ENCODE peak calls at places on chromosomes 1 and 21, in four cellular contexts. Y is dorsolateral prefrontal cortex; D is uterus; Z is naive thymus-derived CD4-positive, alpha-beta T cell. K is an unnamed sample.

GRCh38 chr21:33374080-33374873 is 28.9 kb upstream of the IFNGR2 start:
- DNase-seq in D (no peak), Z (peak), Y (no peak), K (no peak)

GRCh38 chr1:244836135-244836521 is 670 bp downstream of the COX20 start:
- DNase-seq in Z (no peak), Y (no peak), D (no peak), K (peak)

GRCh38 chr1:47703981-47704596 is 266.2 kb downstream of the FOXD2 start:
- DNase-seq in Z (no peak), D (no peak), Y (no peak), K (no peak)

GRCh38 chr1:55078470-55078869 is 39.1 kb downstream of the PCSK9 start:
- DNase-seq in D (no peak), Y (no peak), Z (no peak), K (no peak)

GRCh38 chr1:223711838-223712183 is 528 bp upstream of the CAPN2 start:
- DNase-seq in D (no peak), Y (no peak), Z (no peak), K (no peak)

GRCh38 chr1:36553591-36554417 is 71.1 kb upstream of the CSF3R start:
- DNase-seq in Z (peak), D (peak), Y (peak), K (peak)

GRCh38 chr1:110267260-110267659 is 57.1 kb downstream of the KCNC4 start:
- DNase-seq in Y (no peak), Z (no peak), D (no peak), K (no peak)

GRCh38 chr21:36575306-36575705 is 95.4 kb upstream of the CLDN14 start:
- DNase-seq in Z (no peak), Y (no peak), D (no peak), K (no peak)

GRCh38 chr1:67689267-67690017 is 4.4 kb downstream of the GADD45A start:
- DNase-seq in Y (no peak), Z (no peak), D (no peak), K (no peak)

GRCh38 chr1:76587213-76587612 is 280.1 kb upstream of the ST6GALNAC5 start:
- DNase-seq in Y (no peak), D (no peak), Z (no peak), K (no peak)

GRCh38 chr1:32349211-32349708 is 13.0 kb downstream of the FAM229A start:
- DNase-seq in D (no peak), Z (no peak), Y (no peak), K (no peak)

GRCh38 chr1:109910123-109910962 is at the start of gene CSF1:
- DNase-seq in Y (peak), Z (peak), D (peak), K (peak)

GRCh38 chr1:113185463-113186104 is 112.6 kb downstream of the LRIG2 start:
- DNase-seq in Z (no peak), D (no peak), Y (no peak), K (no peak)

GRCh38 chr21:27277122-27277521 is 310.2 kb upstream of the ADAMTS5 start:
- DNase-seq in Y (no peak), D (no peak), Z (no peak), K (no peak)

GRCh38 chr1:212284332-212284743 is 872 bp upstream of the PPP2R5A start:
- DNase-seq in Z (no peak), D (no peak), Y (no peak), K (no peak)

GRCh38 chr1:39576016-39576657 is 453 bp downstream of the PABPC4 start:
- DNase-seq in D (no peak), Y (peak), Z (peak), K (no peak)

GRCh38 chr1:966603-967295 is 467 bp downstream of the PLEKHN1 start:
- DNase-seq in Y (no peak), D (peak), Z (peak), K (peak)

GRCh38 chr1:151905070-151905442 is 4.3 kb downstream of the THEM4 start:
- DNase-seq in Z (peak), D (no peak), Y (no peak), K (no peak)

DNA sequence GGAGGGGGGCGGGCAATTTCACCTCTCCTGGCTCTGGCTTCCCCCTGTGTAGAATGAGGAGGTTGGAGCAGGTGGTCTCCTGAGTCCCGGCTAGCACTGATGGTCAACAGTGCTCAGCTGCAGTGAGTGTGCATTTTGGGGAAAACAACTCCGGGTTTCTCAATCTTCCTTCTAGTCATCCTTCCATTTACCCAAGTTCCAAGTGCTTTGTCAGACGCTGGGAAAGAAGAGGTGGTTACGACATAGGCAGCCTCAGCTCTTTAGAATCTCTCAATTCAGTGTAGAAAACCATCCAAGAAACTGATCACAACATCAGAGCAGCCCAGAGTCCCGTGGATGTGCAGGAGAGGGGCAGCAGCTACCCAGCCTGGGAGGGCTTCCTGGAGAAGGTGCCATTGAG is 82.5 kb downstream of the ACTL8 start:
- DNase-seq in Y (no peak), D (no peak), Z (no peak), K (no peak)
- H3K27ac ChIP-seq in Y (no peak), D (no peak), Z (no peak), K (no peak)

GRCh38 chr1:26353210-26353859 is 595 bp downstream of the CRYBG2 start:
- DNase-seq in Y (no peak), D (no peak), Z (no peak), K (no peak)

GRCh38 chr1:26353976-26354820 is at the start of gene CRYBG2:
- DNase-seq in Y (no peak), Z (no peak), D (no peak), K (peak)

GRCh38 chr1:26350701-26351590 is 3.0 kb downstream of the CRYBG2 start:
- DNase-seq in D (no peak), Z (no peak), Y (no peak), K (peak)

GRCh38 chr1:26351591-26352337 is 2.2 kb downstream of the CRYBG2 start:
- DNase-seq in D (no peak), Y (no peak), Z (no peak), K (peak)

GRCh38 chr1:26352338-26352679 is 1.6 kb downstream of the CRYBG2 start:
- DNase-seq in D (no peak), Z (no peak), Y (no peak), K (no peak)
- H3K27ac ChIP-seq in D (no peak), Z (no peak), Y (no peak), K (peak)

DNA sequence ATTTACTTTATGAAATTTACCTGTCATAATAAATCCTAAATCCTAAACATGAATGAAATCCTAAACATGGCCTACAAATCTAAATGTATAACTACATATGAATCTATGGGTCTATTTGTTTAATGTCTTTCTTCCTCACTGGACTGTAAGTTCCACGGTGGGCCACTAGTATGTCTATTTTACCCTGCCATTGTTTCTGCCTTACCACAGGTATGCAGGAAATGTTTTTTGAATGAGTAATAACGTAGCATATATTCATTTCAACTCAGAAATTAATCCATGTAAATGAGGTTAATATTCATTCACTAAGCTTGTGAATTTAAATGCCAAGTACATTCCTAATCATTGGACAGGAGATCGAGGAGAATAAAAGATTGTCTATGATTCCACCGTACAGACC is 35.3 kb downstream of the B3GALNT2 start:
- DNase-seq in D (no peak), Z (no peak), Y (no peak), K (no peak)
- H3K27ac ChIP-seq in D (no peak), Z (no peak), Y (no peak), K (no peak)

GRCh38 chr1:177281901-177282300 is 111.1 kb downstream of the BRINP2 start:
- DNase-seq in Z (no peak), D (no peak), Y (peak), K (no peak)

GRCh38 chr1:177287237-177287636 is 116.5 kb downstream of the BRINP2 start:
- DNase-seq in D (no peak), Z (no peak), Y (no peak), K (no peak)

GRCh38 chr1:177282976-177283375 is 112.2 kb downstream of the BRINP2 start:
- DNase-seq in Y (no peak), D (no peak), Z (no peak), K (no peak)

GRCh38 chr1:177286396-177286795 is 115.6 kb downstream of the BRINP2 start:
- DNase-seq in D (no peak), Y (no peak), Z (no peak), K (no peak)

DNA sequence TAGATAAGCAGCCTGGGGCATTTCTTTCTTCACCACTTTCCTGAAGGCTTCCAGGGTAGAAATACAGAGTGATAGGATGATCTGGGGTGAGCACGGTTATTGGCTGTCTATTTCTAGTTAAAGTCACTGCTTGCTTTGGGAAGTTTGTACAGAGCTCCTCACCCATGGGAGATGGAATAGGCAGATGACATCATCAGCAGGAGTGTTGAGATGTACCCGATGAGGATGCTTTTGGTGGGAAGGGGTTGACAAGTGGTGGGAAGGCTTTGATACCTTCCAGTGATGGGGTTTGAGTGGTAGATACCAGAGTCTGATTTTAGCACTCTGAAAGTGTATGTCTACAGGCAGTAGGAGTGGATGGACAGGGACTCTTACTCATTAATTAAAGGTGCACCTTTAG is 112.6 kb downstream of the BRINP2 start:
- DNase-seq in Z (no peak), Y (no peak), D (no peak), K (no peak)
- H3K27ac ChIP-seq in Z (no peak), Y (no peak), D (no peak), K (no peak)

GRCh38 chr1:16110884-16111283 is 37.4 kb upstream of the FAM131C start:
- DNase-seq in D (no peak), Z (no peak), Y (no peak), K (no peak)

GRCh38 chr1:16114527-16115467 is 41.1 kb downstream of the EPHA2 start:
- DNase-seq in D (no peak), Y (no peak), Z (no peak), K (no peak)

GRCh38 chr1:16110456-16110855 is 37.0 kb upstream of the FAM131C start:
- DNase-seq in Z (no peak), Y (no peak), D (no peak), K (no peak)

GRCh38 chr1:16111771-16112557 is 38.5 kb upstream of the FAM131C start:
- DNase-seq in D (peak), Y (no peak), Z (no peak), K (no peak)

GRCh38 chr1:16112558-16113555 is 39.4 kb upstream of the FAM131C start:
- DNase-seq in D (no peak), Z (no peak), Y (no peak), K (no peak)
- H3K27ac ChIP-seq in D (peak), Z (no peak), Y (no peak), K (no peak)

DNA sequence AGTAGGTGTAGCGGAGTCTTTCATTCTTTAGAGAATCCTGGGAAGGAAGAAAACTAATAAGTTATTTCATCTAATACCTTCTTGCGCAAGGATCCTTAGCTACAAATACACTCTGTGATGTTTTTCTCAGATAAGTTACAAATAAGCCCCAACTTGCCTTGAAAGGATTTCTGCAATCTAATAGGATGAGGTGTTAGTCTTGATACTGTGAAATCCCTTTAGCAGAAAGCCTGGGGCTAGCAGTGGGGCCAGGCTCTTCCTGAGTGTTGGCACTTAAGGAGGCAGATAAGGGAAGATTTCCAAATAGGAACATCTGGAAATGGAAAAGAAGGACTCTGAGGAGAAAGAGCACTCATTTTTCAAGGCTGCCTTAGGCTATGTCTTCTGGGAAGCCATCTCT is 168.0 kb upstream of the DAB1 start:
- DNase-seq in Y (no peak), Z (no peak), D (no peak), K (no peak)
- H3K27ac ChIP-seq in Y (no peak), Z (no peak), D (no peak), K (no peak)

DNA sequence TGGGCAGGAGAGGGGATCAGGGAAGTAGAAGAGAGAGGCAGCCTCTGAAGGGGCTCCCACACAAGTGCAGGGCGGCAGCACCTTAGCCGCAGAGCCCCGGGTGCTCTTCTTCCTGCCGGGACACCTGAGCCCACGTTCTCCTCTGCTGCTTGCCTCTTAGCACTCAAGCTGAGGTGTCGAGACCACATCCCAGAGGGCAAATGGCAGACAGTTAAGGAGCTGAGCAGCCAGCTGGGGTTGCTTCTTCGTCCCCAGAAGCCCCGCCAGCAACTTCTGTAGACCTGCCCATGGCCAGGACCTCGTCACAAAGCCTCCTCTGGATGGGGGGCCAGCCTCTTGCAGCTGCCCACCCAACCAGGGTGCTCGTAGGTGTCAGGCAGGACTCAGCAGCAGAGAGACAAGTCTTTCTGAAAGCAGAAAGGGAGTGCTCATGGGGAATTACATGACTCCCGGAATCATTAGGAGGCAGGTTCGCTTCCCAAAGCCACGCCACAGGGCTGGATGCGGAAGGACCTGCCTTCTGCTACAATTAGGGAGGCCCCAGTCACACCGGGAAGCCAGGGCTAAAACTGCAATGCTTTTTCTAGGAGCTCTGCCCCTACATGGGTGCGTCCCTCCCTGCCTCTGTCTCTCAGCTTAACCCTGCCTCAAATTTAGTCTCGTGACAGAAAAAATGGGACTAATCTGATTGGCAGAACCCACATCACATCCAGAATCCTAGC is 141.4 kb upstream of the RAB4A start:
- DNase-seq in Y (no peak), Z (no peak), D (no peak), K (peak)
- H3K27ac ChIP-seq in Y (no peak), Z (no peak), D (no peak), K (peak)

DNA sequence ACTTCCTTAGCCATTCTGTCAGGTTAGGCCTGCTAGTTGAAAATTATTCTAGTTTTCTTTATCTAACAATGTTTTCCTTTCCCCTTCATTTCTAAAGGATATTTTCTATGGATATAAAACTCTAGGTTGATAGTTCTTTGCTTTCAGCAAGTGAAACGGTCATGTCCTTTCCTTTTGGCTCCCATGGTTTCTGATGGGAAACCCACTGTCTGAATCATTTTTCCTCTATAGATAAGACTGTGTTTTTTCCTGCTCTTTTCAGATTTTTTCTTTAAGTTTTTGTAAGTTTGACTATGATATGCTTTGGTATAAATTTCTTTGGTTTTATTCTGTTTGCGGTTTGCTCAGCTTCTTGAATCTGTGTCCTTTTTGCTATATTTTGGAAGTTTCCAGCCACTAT is 800.9 kb downstream of the USP25 start:
- DNase-seq in Z (no peak), Y (no peak), D (no peak), K (no peak)
- H3K27ac ChIP-seq in Z (no peak), Y (no peak), D (no peak), K (no peak)

DNA sequence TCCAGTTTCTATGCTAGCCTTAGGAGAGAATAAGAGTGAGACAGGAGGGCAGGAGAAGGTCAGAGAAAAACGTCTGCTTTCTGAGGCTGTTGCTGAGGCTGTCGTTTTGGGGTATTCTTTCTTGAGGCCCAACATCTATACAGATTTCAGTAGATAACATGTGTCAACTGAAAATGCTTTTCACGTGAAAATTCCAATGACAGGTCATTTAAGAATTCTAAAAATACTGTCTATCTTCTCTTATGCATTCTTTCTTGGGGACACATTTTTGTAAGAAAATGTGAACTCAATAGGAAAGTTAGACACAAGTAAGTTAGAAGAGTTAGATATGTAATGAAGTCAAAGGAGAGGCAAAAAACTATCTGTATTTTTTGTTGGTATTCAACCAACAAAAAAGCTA is 150.8 kb downstream of the TGFB2 start:
- DNase-seq in Y (no peak), Z (no peak), D (no peak), K (no peak)
- H3K27ac ChIP-seq in Y (no peak), Z (no peak), D (no peak), K (no peak)